ENCODE peak calls at places on chromosome 21, in six cellular contexts. Q is glutamatergic neuron; A is cardiac fibroblast; D is G401; V is NCI-H69; M is stimulated activated CD4-positive, alpha-beta T cell treated with anti-CD3 and anti-CD28 coated beads, Interleukin-15, amount 100 ng/mL, for 48 hours. Z is an unnamed sample.

GRCh38 chr21:42566524-42567180 is 53.0 kb downstream of the SLC37A1 start:
- DNase-seq in Q (peak; percentile 11), A (no peak), D (no peak), V (no peak), M (no peak), Z (no peak)

GRCh38 chr21:44420416-44421205 is 34.7 kb upstream of the LRRC3 start:
- DNase-seq in Q (no peak), A (no peak), D (no peak), V (no peak), M (no peak), Z (no peak)

GRCh38 chr21:22536511-22536910 is 1538.3 kb downstream of the NCAM2 start:
- DNase-seq in Q (no peak), A (peak; percentile 18), D (no peak), V (peak; percentile 8), M (no peak), Z (no peak)

GRCh38 chr21:41583274-41583790 is 75.4 kb upstream of the TMPRSS2 start:
- DNase-seq in Q (no peak), A (no peak), D (no peak), V (no peak), M (no peak), Z (no peak)

GRCh38 chr21:36859744-36860501 is 106.5 kb downstream of the HLCS start:
- DNase-seq in Q (no peak), A (peak; percentile 76), D (no peak), V (peak; percentile 69), M (peak; percentile 3), Z (peak; percentile 49)

GRCh38 chr21:34880401-34880800 is 168.7 kb downstream of the RUNX1 start:
- DNase-seq in Q (no peak), A (no peak), D (no peak), V (no peak), M (no peak), Z (no peak)

GRCh38 chr21:41411449-41412089 is 14.5 kb upstream of the MX1 start:
- DNase-seq in Q (no peak), A (peak; percentile 7), D (no peak), V (peak; percentile 34), M (no peak), Z (no peak)

GRCh38 chr21:36297555-36297937 is 22.5 kb upstream of the MORC3 start:
- DNase-seq in Q (no peak), A (no peak), D (no peak), V (no peak), M (no peak), Z (no peak)

GRCh38 chr21:38488640-38489282 is 9.5 kb downstream of the ERG start:
- DNase-seq in Q (no peak), A (no peak), D (no peak), V (no peak), M (no peak), Z (no peak)

GRCh38 chr21:38948377-38948776 is 142.6 kb downstream of the ETS2 start:
- DNase-seq in Q (no peak), A (peak; percentile 59), D (no peak), V (no peak), M (no peak), Z (no peak)

GRCh38 chr21:29656504-29657227 is 283.1 kb downstream of the GRIK1 start:
- DNase-seq in Q (no peak), A (peak; percentile 90), D (no peak), V (no peak), M (no peak), Z (no peak)

GRCh38 chr21:45972353-45972715 is 9.2 kb upstream of the COL6A1 start:
- DNase-seq in Q (no peak), A (peak; percentile 41), D (no peak), V (no peak), M (no peak), Z (no peak)

GRCh38 chr21:39645331-39645730 is 32.6 kb downstream of the B3GALT5 start:
- DNase-seq in Q (no peak), A (no peak), D (no peak), V (no peak), M (no peak), Z (no peak)

GRCh38 chr21:42674351-42674940 is 21.0 kb downstream of the PDE9A start:
- DNase-seq in Q (peak; percentile 48), A (peak; percentile 15), D (no peak), V (peak; percentile 90), M (no peak), Z (peak; percentile 77)

GRCh38 chr21:42258885-42259407 is 40.0 kb downstream of the ABCG1 start:
- DNase-seq in Q (no peak), A (no peak), D (no peak), V (no peak), M (no peak), Z (peak; percentile 52)

GRCh38 chr21:27772816-27773215 is 805.9 kb upstream of the ADAMTS5 start:
- DNase-seq in Q (no peak), A (no peak), D (peak; percentile 11), V (no peak), M (no peak), Z (no peak)

GRCh38 chr21:46081022-46081861 is 16.7 kb upstream of the COL6A2 start:
- DNase-seq in Q (no peak), A (no peak), D (no peak), V (no peak), M (no peak), Z (no peak)

GRCh38 chr21:33305344-33305671 is 19.5 kb upstream of the IFNAR1 start:
- DNase-seq in Q (no peak), A (no peak), D (no peak), V (no peak), M (no peak), Z (no peak)

GRCh38 chr21:27291006-27291405 is 324.1 kb upstream of the ADAMTS5 start:
- DNase-seq in Q (no peak), A (peak; percentile 56), D (no peak), V (no peak), M (no peak), Z (no peak)

GRCh38 chr21:34186119-34186719 is 112.8 kb downstream of the MRPS6 start:
- DNase-seq in Q (no peak), A (no peak), D (no peak), V (no peak), M (no peak), Z (peak; percentile 73)

GRCh38 chr21:41894922-41895557 is 15.9 kb upstream of the PRDM15 start:
- DNase-seq in Q (no peak), A (peak; percentile 57), D (no peak), V (no peak), M (no peak), Z (no peak)

GRCh38 chr21:45963225-45963555 is 18.4 kb upstream of the COL6A1 start:
- DNase-seq in Q (no peak), A (peak; percentile 37), D (no peak), V (no peak), M (no peak), Z (no peak)

GRCh38 chr21:38858429-38859205 is 52.9 kb downstream of the ETS2 start:
- DNase-seq in Q (no peak), A (no peak), D (no peak), V (no peak), M (no peak), Z (no peak)

GRCh38 chr21:39444406-39445145 is 1.0 kb downstream of the LCA5L start:
- DNase-seq in Q (no peak), A (peak; percentile 41), D (peak; percentile 58), V (peak; percentile 41), M (no peak), Z (no peak)

GRCh38 chr21:45116066-45116465 is 41.7 kb downstream of the ADARB1 start:
- DNase-seq in Q (no peak), A (no peak), D (no peak), V (no peak), M (no peak), Z (no peak)

GRCh38 chr21:44908908-44909307 is 11.8 kb downstream of the ITGB2 start:
- DNase-seq in Q (no peak), A (no peak), D (no peak), V (no peak), M (no peak), Z (no peak)

GRCh38 chr21:41564871-41565281 is 56.9 kb upstream of the TMPRSS2 start:
- DNase-seq in Q (no peak), A (peak; percentile 86), D (no peak), V (no peak), M (no peak), Z (no peak)

GRCh38 chr21:20591294-20591693 is 406.9 kb upstream of the NCAM2 start:
- DNase-seq in Q (no peak), A (no peak), D (no peak), V (no peak), M (no peak), Z (no peak)

GRCh38 chr21:18041012-18041411 is 203.6 kb upstream of the CHODL start:
- DNase-seq in Q (no peak), A (peak; percentile 19), D (peak; percentile 8), V (peak; percentile 92), M (no peak), Z (peak; percentile 60)

GRCh38 chr21:27145134-27145798 is 178.4 kb upstream of the ADAMTS5 start:
- DNase-seq in Q (no peak), A (no peak), D (no peak), V (no peak), M (no peak), Z (no peak)

GRCh38 chr21:45458281-45459170 is 53.6 kb downstream of the COL18A1 start:
- DNase-seq in Q (peak; percentile 32), A (no peak), D (no peak), V (no peak), M (no peak), Z (peak; percentile 53)

GRCh38 chr21:27819299-27819698 is 852.4 kb upstream of the ADAMTS5 start:
- DNase-seq in Q (no peak), A (no peak), D (no peak), V (no peak), M (no peak), Z (no peak)

GRCh38 chr21:45957986-45958610 is 23.5 kb upstream of the COL6A1 start:
- DNase-seq in Q (no peak), A (peak; percentile 86), D (no peak), V (no peak), M (no peak), Z (no peak)

GRCh38 chr21:23384679-23385078 is 2222.6 kb downstream of the MRPL39 start:
- DNase-seq in Q (peak; percentile 46), A (no peak), D (no peak), V (no peak), M (no peak), Z (no peak)

GRCh38 chr21:26850116-26850643 is 5.0 kb upstream of the ADAMTS1 start:
- DNase-seq in Q (no peak), A (peak; percentile 80), D (peak; percentile 80), V (peak; percentile 38), M (no peak), Z (no peak)

GRCh38 chr21:40852563-40852962 is 5.6 kb upstream of the DSCAM start:
- DNase-seq in Q (no peak), A (no peak), D (no peak), V (peak; percentile 48), M (no peak), Z (no peak)